ENCODE peak calls at places on chromosomes 13 and 19, in nine cellular contexts. W, T, Z, M, H, A, R, X and L are unnamed samples.
A peak's percentile ranks its signal among the peaks of the same experiment; 100 is the strongest.

GRCh38 chr19:3196064-3196932 is 10.6 kb downstream of the NCLN start:
- DNase-seq in W (no peak), T (no peak), Z (no peak), M (no peak), H (peak; percentile 67), A (no peak), R (no peak), X (no peak), L (no peak)

GRCh38 chr13:40352807-40353562 is 313.5 kb downstream of the FOXO1 start:
- DNase-seq in W (no peak), T (no peak), Z (peak; percentile 68), M (no peak), H (no peak), A (peak; percentile 45), R (no peak), X (no peak), L (no peak)

GRCh38 chr13:98581971-98582702 is 5.2 kb upstream of the STK24 start:
- DNase-seq in W (no peak), T (no peak), Z (peak; percentile 75), M (peak; percentile 85), H (no peak), A (peak; percentile 66), R (no peak), X (no peak), L (peak; percentile 32)

GRCh38 chr19:30229524-30230174 is 142.5 kb upstream of the ZNF536 start:
- DNase-seq in W (no peak), T (no peak), Z (no peak), M (peak; percentile 4), H (peak; percentile 79), A (no peak), R (no peak), X (no peak), L (no peak)

GRCh38 chr13:59888408-59888807 is 275.3 kb downstream of the DIAPH3 start:
- DNase-seq in W (no peak), T (no peak), Z (no peak), M (no peak), H (no peak), A (no peak), R (no peak), X (no peak), L (no peak)

GRCh38 chr19:3509566-3509989 is 3.5 kb downstream of the FZR1 start:
- DNase-seq in W (no peak), T (no peak), Z (peak; percentile 86), M (peak; percentile 80), H (no peak), A (peak; percentile 53), R (no peak), X (no peak), L (no peak)

GRCh38 chr13:37984357-37984756 is 114.8 kb upstream of the TRPC4 start:
- DNase-seq in W (no peak), T (no peak), Z (no peak), M (no peak), H (peak; percentile 17), A (no peak), R (peak; percentile 50), X (no peak), L (no peak)

GRCh38 chr13:111115841-111116500 is 861 bp downstream of the ARHGEF7 start:
- DNase-seq in W (peak; percentile 83), T (peak; percentile 78), Z (peak; percentile 34), M (peak; percentile 87), H (no peak), A (peak; percentile 87), R (no peak), X (no peak), L (peak; percentile 96)

GRCh38 chr13:100588350-100589177 is at the start of gene GGACT:
- DNase-seq in W (peak; percentile 20), T (peak; percentile 64), Z (peak; percentile 24), M (peak; percentile 37), H (peak; percentile 85), A (peak; percentile 47), R (peak; percentile 83), X (peak; percentile 86), L (peak; percentile 92)

GRCh38 chr19:1513492-1514294 is 874 bp upstream of the ADAMTSL5 start:
- DNase-seq in W (peak; percentile 30), T (no peak), Z (no peak), M (peak; percentile 53), H (peak; percentile 51), A (peak; percentile 52), R (peak; percentile 56), X (peak; percentile 63), L (peak; percentile 84)

GRCh38 chr19:1173845-1174809 is at the start of gene SBNO2:
- DNase-seq in W (peak; percentile 58), T (peak; percentile 87), Z (peak; percentile 47), M (peak; percentile 80), H (peak; percentile 93), A (peak; percentile 82), R (peak; percentile 91), X (peak; percentile 89), L (peak; percentile 97)

GRCh38 chr19:58522709-58523108 is 3.1 kb upstream of the ZBTB45 start:
- DNase-seq in W (no peak), T (no peak), Z (no peak), M (no peak), H (no peak), A (no peak), R (peak; percentile 48), X (no peak), L (no peak)

GRCh38 chr13:42337808-42338600 is 66.1 kb downstream of the AKAP11 start:
- DNase-seq in W (no peak), T (no peak), Z (no peak), M (no peak), H (no peak), A (no peak), R (no peak), X (no peak), L (no peak)

GRCh38 chr19:54684537-54684936 is 21.8 kb downstream of the LILRB4 start:
- DNase-seq in W (no peak), T (peak; percentile 24), Z (peak; percentile 2), M (no peak), H (no peak), A (no peak), R (no peak), X (no peak), L (no peak)

GRCh38 chr19:604355-604754 is 14.7 kb downstream of the HCN2 start:
- DNase-seq in W (no peak), T (no peak), Z (no peak), M (no peak), H (peak; percentile 68), A (no peak), R (peak; percentile 31), X (no peak), L (no peak)

GRCh38 chr13:36736119-36736726 is 62.4 kb downstream of the SERTM1 start:
- DNase-seq in W (peak; percentile 32), T (peak; percentile 40), Z (peak; percentile 37), M (peak; percentile 62), H (peak; percentile 63), A (peak; percentile 83), R (no peak), X (peak; percentile 14), L (no peak)

GRCh38 chr19:23896912-23897311 is 17.8 kb upstream of the ZNF726 start:
- DNase-seq in W (no peak), T (no peak), Z (no peak), M (no peak), H (no peak), A (no peak), R (no peak), X (no peak), L (no peak)

GRCh38 chr19:359653-359925 is 15.0 kb upstream of the MIER2 start:
- DNase-seq in W (no peak), T (no peak), Z (no peak), M (no peak), H (no peak), A (no peak), R (no peak), X (no peak), L (no peak)

GRCh38 chr13:79405831-79406596 is at the start of gene RBM26:
- DNase-seq in W (peak; percentile 86), T (peak; percentile 97), Z (peak; percentile 82), M (peak; percentile 94), H (peak; percentile 96), A (peak; percentile 97), R (peak; percentile 93), X (peak; percentile 92), L (peak; percentile 97)
- TF ChIP-seq CTCF in W (no peak), T (no peak), Z (no peak), M (no peak), H (no peak), A (peak; percentile 22), R (no peak), X (no peak), L (no peak)

GRCh38 chr19:41793414-41793727 is 3.0 kb upstream of the CEACAM3 start:
- DNase-seq in W (no peak), T (no peak), Z (no peak), M (no peak), H (no peak), A (no peak), R (no peak), X (no peak), L (no peak)

GRCh38 chr19:41796362-41796761 is at the start of gene CEACAM3:
- DNase-seq in W (no peak), T (no peak), Z (no peak), M (no peak), H (no peak), A (no peak), R (no peak), X (no peak), L (no peak)

GRCh38 chr19:41795031-41795461 is 1.3 kb upstream of the CEACAM3 start:
- DNase-seq in W (no peak), T (peak; percentile 18), Z (no peak), M (peak; percentile 16), H (peak; percentile 67), A (peak; percentile 40), R (peak; percentile 65), X (peak; percentile 58), L (no peak)

GRCh38 chr19:41792513-41793413 is 3.6 kb upstream of the CEACAM3 start:
- DNase-seq in W (peak; percentile 8), T (peak; percentile 13), Z (peak; percentile 60), M (peak; percentile 36), H (peak; percentile 68), A (peak; percentile 59), R (peak; percentile 73), X (peak; percentile 27), L (no peak)
- TF ChIP-seq CTCF in W (peak; percentile 50), T (no peak), Z (peak; percentile 49), M (peak; percentile 56), H (peak; percentile 83), A (peak; percentile 63), R (peak; percentile 76), X (peak; percentile 69), L (peak; percentile 51)

GRCh38 chr19:53511933-53512374 is 26.0 kb upstream of the ZNF331 start:
- DNase-seq in W (peak; percentile 11), T (peak; percentile 51), Z (peak; percentile 34), M (peak; percentile 65), H (peak; percentile 48), A (peak; percentile 57), R (peak; percentile 90), X (peak; percentile 47), L (no peak)
- TF ChIP-seq CTCF in W (peak; percentile 52), T (peak; percentile 40), Z (peak; percentile 19), M (peak; percentile 66), H (peak; percentile 60), A (peak; percentile 61), R (peak; percentile 94), X (peak; percentile 68), L (peak; percentile 33)

GRCh38 chr19:10418281-10419199 is 1.8 kb upstream of the PDE4A start:
- DNase-seq in W (no peak), T (no peak), Z (no peak), M (no peak), H (peak; percentile 75), A (peak; percentile 22), R (peak; percentile 56), X (no peak), L (no peak)
- TF ChIP-seq CTCF in W (peak; percentile 9), T (no peak), Z (no peak), M (no peak), H (peak; percentile 25), A (peak; percentile 12), R (peak; percentile 15), X (no peak), L (no peak)

GRCh38 chr19:17394891-17395415 is 957 bp upstream of the CCDC194 start:
- DNase-seq in W (no peak), T (peak; percentile 47), Z (peak; percentile 29), M (peak; percentile 53), H (peak; percentile 71), A (no peak), R (peak; percentile 86), X (peak; percentile 64), L (no peak)
- TF ChIP-seq CTCF in W (peak; percentile 12), T (peak; percentile 21), Z (peak; percentile 27), M (peak; percentile 83), H (peak; percentile 71), A (peak; percentile 35), R (peak; percentile 87), X (no peak), L (peak; percentile 64)